ENCODE peak calls at places on chromosome 1, in nine cellular contexts. T is EL; O is SW480; I is stimulated activated CD8-positive, alpha-beta memory T cell treated with anti-CD3 and anti-CD28 coated beads, Interleukin-7, amount 100 ng/mL, for 1 hour; G is HCT116; U is nephron progenitor cell; Z is NCI-H748 treated with DMSO at 0.1 percent for 48 hours; S is stimulated activated CD4-positive, alpha-beta T cell treated with anti-CD3 and anti-CD28 coated beads, TNF-alpha, amount 100 ng/mL, for 48 hours; P is DMS153. N is an unnamed sample.

GRCh38 chr1:32774950-32775634 is 42.1 kb downstream of the YARS1 start:
- DNase-seq in Z (no peak), I (no peak), G (no peak), U (no peak), S (no peak), T (peak; percentile 82), O (no peak), P (no peak), N (no peak)

GRCh38 chr1:162003061-162003824 is 20.4 kb downstream of the OLFML2B start:
- DNase-seq in T (peak; percentile 99), G (no peak), Z (no peak), P (no peak), U (no peak), O (no peak), S (no peak), I (no peak), N (peak; percentile 57)

GRCh38 chr1:215082532-215083407 is at the start of gene KCNK2:
- DNase-seq in U (peak; percentile 56), T (peak; percentile 56), G (no peak), O (no peak), Z (no peak), S (no peak), P (no peak), I (no peak), N (peak; percentile 85)

GRCh38 chr1:60924964-60925798 is 157.2 kb upstream of the NFIA start:
- DNase-seq in I (no peak), O (no peak), T (no peak), U (no peak), S (no peak), P (no peak), Z (peak; percentile 65), G (no peak), N (no peak)

GRCh38 chr1:116795482-116795829 is 41.2 kb downstream of the CD2 start:
- DNase-seq in I (no peak), T (no peak), P (no peak), S (no peak), Z (no peak), U (no peak), O (no peak), G (no peak), N (no peak)

GRCh38 chr1:219904934-219905333 is 23.4 kb downstream of the SLC30A10 start:
- DNase-seq in P (no peak), Z (no peak), S (no peak), U (no peak), T (no peak), G (no peak), I (no peak), O (no peak), N (no peak)

GRCh38 chr1:173920868-173921267 is 3.7 kb upstream of the SERPINC1 start:
- DNase-seq in S (no peak), I (no peak), O (no peak), T (no peak), U (no peak), Z (no peak), P (no peak), G (no peak), N (no peak)

GRCh38 chr1:26259578-26259977 is 20.3 kb upstream of the SH3BGRL3 start:
- DNase-seq in Z (no peak), I (no peak), U (no peak), S (no peak), G (no peak), T (no peak), O (no peak), P (no peak), N (no peak)

GRCh38 chr1:221887091-221887746 is 145.3 kb upstream of the DUSP10 start:
- DNase-seq in S (no peak), Z (no peak), I (no peak), P (no peak), G (peak; percentile 46), U (no peak), O (peak; percentile 77), T (peak; percentile 96), N (peak; percentile 39)

N was measured in left kidney.